ENCODE peak calls at places on chromosomes 6 and 20, in five cellular contexts. U, O, V, F and W are unnamed samples.

GRCh38 chr6:159038914-159039884 is 5.6 kb downstream of the TAGAP start:
- ATAC-seq in V (no peak), U (no peak), O (peak; percentile 88), F (no peak), W (peak; percentile 52)

GRCh38 chr6:149961728-149962425 is 1.9 kb upstream of the ULBP1 start:
- ATAC-seq in F (peak; percentile 66), O (no peak), U (no peak), V (peak; percentile 9), W (no peak)

GRCh38 chr6:48135352-48136084 is 24.5 kb upstream of the PTCHD4 start:
- ATAC-seq in F (no peak), V (no peak), U (no peak), O (peak; percentile 77), W (no peak)

GRCh38 chr20:24131684-24132083 is 143.1 kb upstream of the GGTLC1 start:
- ATAC-seq in V (no peak), F (no peak), O (peak; percentile 19), U (peak; percentile 2), W (no peak)

GRCh38 chr20:22586645-22587310 is 2.4 kb upstream of the FOXA2 start:
- ATAC-seq in V (peak; percentile 40), O (peak; percentile 19), F (peak; percentile 49), U (no peak), W (no peak)

GRCh38 chr6:158518196-158519127 is 41.4 kb upstream of the TMEM181 start:
- ATAC-seq in O (peak; percentile 95), U (peak; percentile 83), V (peak; percentile 82), F (peak; percentile 72), W (no peak)

GRCh38 chr6:87066449-87067288 is 28.2 kb downstream of the CGA start:
- ATAC-seq in F (peak; percentile 87), O (no peak), U (peak; percentile 55), V (peak; percentile 43), W (no peak)

GRCh38 chr6:119355157-119355556 is 5.6 kb upstream of the MAN1A1 start:
- ATAC-seq in F (no peak), O (no peak), U (peak; percentile 39), V (no peak), W (peak; percentile 80)

GRCh38 chr6:113591896-113592827 is 265.0 kb upstream of the MARCKS start:
- ATAC-seq in U (peak; percentile 43), O (no peak), F (peak; percentile 62), V (peak; percentile 87), W (no peak)

GRCh38 chr6:144555078-144555477 is 269.9 kb downstream of the UTRN start:
- ATAC-seq in F (no peak), V (no peak), O (no peak), U (no peak), W (no peak)

GRCh38 chr20:1872456-1873183 is 22.6 kb upstream of the SIRPA start:
- ATAC-seq in V (no peak), O (peak; percentile 40), F (no peak), U (no peak), W (no peak)

GRCh38 chr20:36573103-36573797 is at the start of gene TGIF2:
- ATAC-seq in F (peak; percentile 72), V (peak; percentile 56), U (peak; percentile 80), O (peak; percentile 47), W (peak; percentile 89)

GRCh38 chr20:50281831-50282591 is 91.4 kb downstream of the CEBPB start:
- ATAC-seq in O (no peak), U (no peak), V (peak; percentile 72), F (peak; percentile 45), W (no peak)

GRCh38 chr6:128327890-128328289 is 192.5 kb downstream of the PTPRK start:
- ATAC-seq in O (peak; percentile 31), U (peak; percentile 50), F (peak; percentile 89), V (peak; percentile 94), W (no peak)

GRCh38 chr20:50536333-50536732 is 26.1 kb downstream of the PTPN1 start:
- ATAC-seq in F (peak; percentile 43), U (no peak), V (no peak), O (no peak), W (no peak)

GRCh38 chr20:58847483-58847882 is 3.2 kb downstream of the GNAS-AS1 start:
- ATAC-seq in U (no peak), F (no peak), V (no peak), O (no peak), W (no peak)

GRCh38 chr6:14062345-14063029 is 55.1 kb upstream of the CD83 start:
- ATAC-seq in V (no peak), F (no peak), O (no peak), U (no peak), W (no peak)

GRCh38 chr6:9040718-9041117 is 605.4 kb upstream of the SLC35B3 start:
- ATAC-seq in U (no peak), V (no peak), O (no peak), F (no peak), W (no peak)

GRCh38 chr6:35259194-35259945 is at the start of gene ZNF76:
- ATAC-seq in F (peak; percentile 90), U (peak; percentile 93), V (peak; percentile 83), O (peak; percentile 95), W (peak; percentile 96)

GRCh38 chr6:6591778-6592388 is 3.4 kb downstream of the LY86 start:
- ATAC-seq in F (no peak), V (no peak), U (no peak), O (no peak), W (peak; percentile 60)

GRCh38 chr6:90110971-90111370 is 185.7 kb downstream of the BACH2 start:
- ATAC-seq in U (no peak), F (no peak), V (no peak), O (no peak), W (no peak)

GRCh38 chr20:58650181-58650775 is 805 bp upstream of the STX16 start:
- ATAC-seq in O (no peak), V (peak; percentile 49), F (no peak), U (peak; percentile 24), W (no peak)

GRCh38 chr20:49658508-49658907 is 55.2 kb downstream of the B4GALT5 start:
- ATAC-seq in O (no peak), V (peak; percentile 90), U (no peak), F (no peak), W (no peak)

GRCh38 chr6:6725120-6725833 is 136.8 kb downstream of the LY86 start:
- ATAC-seq in O (no peak), U (no peak), F (no peak), V (peak; percentile 80), W (no peak)

GRCh38 chr20:25287631-25288290 is 39.9 kb downstream of the PYGB start:
- ATAC-seq in F (no peak), V (no peak), U (no peak), O (no peak), W (no peak)

GRCh38 chr6:106147476-106147875 is 61.3 kb downstream of the PRDM1 start:
- ATAC-seq in U (no peak), O (no peak), V (no peak), F (no peak), W (no peak)

GRCh38 chr20:48639899-48640298 is 187.9 kb downstream of the PREX1 start:
- ATAC-seq in V (no peak), F (no peak), O (no peak), U (no peak), W (no peak)

GRCh38 chr6:167150815-167151557 is 6.8 kb downstream of the GPR31 start:
- ATAC-seq in V (peak; percentile 17), F (no peak), O (no peak), U (no peak), W (no peak)

GRCh38 chr20:44732327-44732726 is 13.3 kb upstream of the KCNK15 start:
- ATAC-seq in F (no peak), O (no peak), U (no peak), V (no peak), W (no peak)

GRCh38 chr20:44734938-44735337 is 10.7 kb upstream of the KCNK15 start:
- ATAC-seq in O (peak; percentile 12), V (peak; percentile 11), U (no peak), F (no peak), W (no peak)

GRCh38 chr20:44735816-44736169 is 9.9 kb upstream of the KCNK15 start:
- ATAC-seq in O (no peak), F (no peak), U (no peak), V (no peak), W (no peak)

GRCh38 chr20:44731657-44732056 is 14.0 kb upstream of the KCNK15 start:
- ATAC-seq in F (no peak), U (no peak), V (no peak), O (no peak), W (no peak)

GRCh38 chr20:44733341-44734069 is 12.2 kb upstream of the KCNK15 start:
- ATAC-seq in O (peak; percentile 11), U (peak; percentile 41), V (peak; percentile 59), F (peak; percentile 76), W (peak; percentile 59)
- TF ChIP-seq CTCF in O (peak; percentile 96), U (peak; percentile 55), V (peak; percentile 97), F (peak; percentile 94), W (peak; percentile 97)

GRCh38 chr6:66662196-66662595 is 955.2 kb upstream of the EYS start:
- ATAC-seq in U (no peak), F (no peak), V (peak; percentile 39), O (no peak), W (no peak)
- TF ChIP-seq CTCF in U (no peak), F (no peak), V (peak; percentile 50), O (peak; percentile 60), W (no peak)

DNA sequence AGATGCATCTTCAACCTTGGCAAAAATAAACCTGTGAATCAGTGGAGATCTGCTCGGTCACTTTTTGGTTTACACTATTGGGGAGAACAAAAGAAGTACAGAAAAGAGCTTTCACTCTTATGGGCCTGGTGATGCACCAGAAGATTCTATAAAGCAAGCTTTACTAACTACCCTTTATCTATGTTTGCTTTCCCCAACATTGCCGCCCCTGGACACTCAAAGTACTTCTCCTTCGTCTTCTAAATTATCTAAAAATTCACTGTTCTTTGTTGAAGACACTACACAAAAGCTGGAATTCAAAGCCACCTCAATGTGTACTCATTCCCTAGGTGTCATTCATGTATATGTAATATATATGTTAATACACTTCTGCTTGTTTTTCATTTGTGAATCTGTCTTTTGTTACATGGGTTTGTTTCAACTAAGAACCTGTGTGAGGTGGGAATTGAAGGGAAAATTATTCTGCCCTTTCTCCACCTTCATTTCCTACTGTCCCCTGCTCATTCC is 97.9 kb upstream of the BTN3A2 start:
- ATAC-seq in F (peak; percentile 39), V (no peak), O (no peak), U (no peak), W (no peak)
- TF ChIP-seq CTCF in F (no peak), V (no peak), O (no peak), U (no peak), W (no peak)

GRCh38 chr20:35518975-35519374 is 10.5 kb downstream of the C20orf173 start:
- ATAC-seq in U (no peak), V (no peak), F (no peak), O (no peak), W (no peak)

DNA sequence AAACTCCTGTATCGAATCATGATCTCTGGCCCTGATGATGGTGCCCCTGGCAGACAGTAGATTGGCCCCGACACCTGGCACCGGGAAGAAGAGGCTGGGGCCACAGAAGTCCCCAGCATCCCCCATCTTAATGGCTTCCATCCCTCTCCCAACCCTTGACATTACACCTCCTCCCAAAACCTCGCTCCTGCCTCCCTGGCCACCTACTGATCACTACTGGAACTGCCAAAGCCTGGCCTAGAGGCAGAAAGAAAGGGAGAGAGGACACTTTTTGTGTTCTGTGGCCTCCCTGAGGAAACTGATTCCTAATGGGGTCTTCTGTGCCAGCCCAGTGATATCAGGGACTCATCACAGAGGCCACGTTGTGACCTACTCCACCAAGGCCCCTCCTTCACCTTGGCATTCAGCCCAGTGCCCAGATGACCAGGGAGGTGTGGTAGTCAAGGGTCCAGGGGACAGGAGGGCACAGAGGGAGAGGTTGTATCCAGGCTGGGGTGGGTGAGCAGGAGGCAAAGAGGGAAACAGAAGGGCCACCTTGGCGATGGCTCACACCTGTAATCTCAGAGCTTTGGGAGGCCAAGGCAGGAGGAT is 6.1 kb downstream of the C20orf173 start:
- ATAC-seq in F (peak; percentile 85), O (peak; percentile 71), V (peak; percentile 94), U (peak; percentile 38), W (no peak)
- TF ChIP-seq CTCF in F (peak; percentile 76), O (peak; percentile 71), V (peak; percentile 69), U (no peak), W (no peak)